ENCODE peak calls at places on chromosomes 3 and 15, in six cellular contexts. One of them, this sample, is unnamed.

GRCh38 chr15:64877435-64877834 is 34.3 kb upstream of the ANKDD1A start:
- DNase-seq in breast epithelium: no peak
- DNase-seq in left lung: peak
- DNase-seq in H1: no peak
- DNase-seq in pancreas: peak
- DNase-seq in hepatocyte: no peak
- DNase-seq in this sample: no peak

GRCh38 chr3:82824491-82824890 is 1063.0 kb upstream of the GBE1 start:
- DNase-seq in hepatocyte: no peak
- DNase-seq in pancreas: no peak
- DNase-seq in H1: no peak
- DNase-seq in breast epithelium: no peak
- DNase-seq in left lung: no peak
- DNase-seq in this sample: no peak

GRCh38 chr15:93072011-93072410 is 17.0 kb downstream of the RGMA start:
- DNase-seq in H1: no peak
- DNase-seq in hepatocyte: no peak
- DNase-seq in pancreas: no peak
- DNase-seq in breast epithelium: no peak
- DNase-seq in left lung: no peak
- DNase-seq in this sample: no peak

GRCh38 chr15:31554261-31554660 is 227.6 kb downstream of the KLF13 start:
- DNase-seq in pancreas: no peak
- DNase-seq in H1: no peak
- DNase-seq in hepatocyte: no peak
- DNase-seq in breast epithelium: no peak
- DNase-seq in left lung: peak
- DNase-seq in this sample: no peak

GRCh38 chr3:149448331-149448831 is 26.1 kb upstream of the TM4SF4 start:
- DNase-seq in hepatocyte: no peak
- DNase-seq in left lung: no peak
- DNase-seq in breast epithelium: no peak
- DNase-seq in pancreas: no peak
- DNase-seq in H1: no peak
- DNase-seq in this sample: no peak

GRCh38 chr15:76176487-76177085 is 116.8 kb downstream of the TMEM266 start:
- DNase-seq in pancreas: no peak
- DNase-seq in breast epithelium: no peak
- DNase-seq in left lung: no peak
- DNase-seq in hepatocyte: no peak
- DNase-seq in H1: no peak
- DNase-seq in this sample: no peak

GRCh38 chr3:132004571-132004970 is 30.2 kb downstream of the CPNE4 start:
- DNase-seq in hepatocyte: no peak
- DNase-seq in pancreas: no peak
- DNase-seq in H1: no peak
- DNase-seq in left lung: no peak
- DNase-seq in breast epithelium: no peak
- DNase-seq in this sample: no peak

GRCh38 chr3:10321630-10322354 is 880 bp upstream of the SEC13 start:
- DNase-seq in H1: no peak
- DNase-seq in left lung: no peak
- DNase-seq in pancreas: no peak
- DNase-seq in hepatocyte: no peak
- DNase-seq in breast epithelium: no peak
- DNase-seq in this sample: no peak

GRCh38 chr3:185631108-185631507 is 45.0 kb downstream of the SENP2 start:
- DNase-seq in H1: no peak
- DNase-seq in breast epithelium: no peak
- DNase-seq in hepatocyte: no peak
- DNase-seq in left lung: no peak
- DNase-seq in pancreas: no peak
- DNase-seq in this sample: no peak

GRCh38 chr3:184018424-184018973 is 815 bp upstream of the ABCC5 start:
- DNase-seq in H1: no peak
- DNase-seq in left lung: no peak
- DNase-seq in pancreas: no peak
- DNase-seq in hepatocyte: no peak
- DNase-seq in breast epithelium: no peak
- DNase-seq in this sample: no peak

GRCh38 chr3:140931801-140932200 is 9.8 kb upstream of the SLC25A36 start:
- DNase-seq in pancreas: no peak
- DNase-seq in H1: no peak
- DNase-seq in breast epithelium: no peak
- DNase-seq in hepatocyte: no peak
- DNase-seq in left lung: no peak
- DNase-seq in this sample: no peak

GRCh38 chr3:146974001-146974400 is 368.9 kb upstream of the PLSCR5 start:
- DNase-seq in left lung: no peak
- DNase-seq in breast epithelium: no peak
- DNase-seq in H1: no peak
- DNase-seq in hepatocyte: no peak
- DNase-seq in pancreas: no peak
- DNase-seq in this sample: no peak

GRCh38 chr15:56524915-56525314 is 60.0 kb upstream of the MNS1 start:
- DNase-seq in left lung: no peak
- DNase-seq in H1: no peak
- DNase-seq in pancreas: no peak
- DNase-seq in hepatocyte: no peak
- DNase-seq in breast epithelium: no peak
- DNase-seq in this sample: no peak

GRCh38 chr3:129224984-129225393 is 24.4 kb upstream of the COPG1 start:
- DNase-seq in hepatocyte: peak
- DNase-seq in pancreas: peak
- DNase-seq in H1: no peak
- DNase-seq in breast epithelium: peak
- DNase-seq in left lung: peak
- DNase-seq in this sample: no peak

GRCh38 chr3:132785292-132785691 is 63.1 kb upstream of the NPHP3 start:
- DNase-seq in pancreas: no peak
- DNase-seq in breast epithelium: no peak
- DNase-seq in H1: no peak
- DNase-seq in hepatocyte: no peak
- DNase-seq in left lung: no peak
- DNase-seq in this sample: no peak

GRCh38 chr3:48558446-48559134 is 2.0 kb upstream of the PFKFB4 start:
- DNase-seq in hepatocyte: no peak
- DNase-seq in breast epithelium: no peak
- DNase-seq in pancreas: no peak
- DNase-seq in H1: no peak
- DNase-seq in left lung: peak
- DNase-seq in this sample: no peak

GRCh38 chr3:88661433-88661824 is 446.0 kb upstream of the EPHA3 start:
- DNase-seq in pancreas: no peak
- DNase-seq in H1: no peak
- DNase-seq in hepatocyte: no peak
- DNase-seq in left lung: no peak
- DNase-seq in breast epithelium: no peak
- DNase-seq in this sample: no peak

GRCh38 chr15:40338041-40338657 is 2.6 kb downstream of the CCDC9B start:
- DNase-seq in left lung: peak
- DNase-seq in pancreas: peak
- DNase-seq in hepatocyte: peak
- DNase-seq in breast epithelium: no peak
- DNase-seq in H1: peak
- DNase-seq in this sample: no peak

GRCh38 chr15:40372966-40373365 is 9.6 kb upstream of the KNSTRN start:
- DNase-seq in left lung: no peak
- DNase-seq in H1: no peak
- DNase-seq in breast epithelium: no peak
- DNase-seq in pancreas: no peak
- DNase-seq in hepatocyte: no peak
- DNase-seq in this sample: no peak

GRCh38 chr15:39433351-39433750 is 147.5 kb upstream of the THBS1 start:
- DNase-seq in hepatocyte: no peak
- DNase-seq in left lung: no peak
- DNase-seq in pancreas: no peak
- DNase-seq in breast epithelium: no peak
- DNase-seq in H1: no peak
- DNase-seq in this sample: no peak

GRCh38 chr15:55774113-55774970 is 31.4 kb upstream of the PRTG start:
- DNase-seq in H1: peak
- DNase-seq in breast epithelium: no peak
- DNase-seq in hepatocyte: peak
- DNase-seq in pancreas: peak
- DNase-seq in left lung: no peak
- DNase-seq in this sample: no peak

GRCh38 chr3:123634149-123635051 is 49.5 kb upstream of the HACD2 start:
- DNase-seq in hepatocyte: no peak
- DNase-seq in pancreas: no peak
- DNase-seq in breast epithelium: no peak
- DNase-seq in left lung: no peak
- DNase-seq in H1: no peak
- DNase-seq in this sample: no peak

GRCh38 chr3:71581981-71582611 is 1.4 kb downstream of the FOXP1 start:
- DNase-seq in left lung: peak
- DNase-seq in breast epithelium: peak
- DNase-seq in H1: peak
- DNase-seq in hepatocyte: peak
- DNase-seq in pancreas: peak
- DNase-seq in this sample: peak

GRCh38 chr3:16374047-16375019 is 109.3 kb downstream of the OXNAD1 start:
- DNase-seq in left lung: peak
- DNase-seq in hepatocyte: no peak
- DNase-seq in pancreas: no peak
- DNase-seq in breast epithelium: no peak
- DNase-seq in H1: no peak
- DNase-seq in this sample: no peak

GRCh38 chr3:169772530-169772950 is 656 bp upstream of the MYNN start:
- DNase-seq in breast epithelium: peak
- DNase-seq in left lung: peak
- DNase-seq in H1: no peak
- DNase-seq in pancreas: peak
- DNase-seq in hepatocyte: peak
- DNase-seq in this sample: no peak

GRCh38 chr3:170517251-170517945 is 68.5 kb downstream of the SLC7A14 start:
- DNase-seq in left lung: no peak
- DNase-seq in breast epithelium: no peak
- DNase-seq in H1: no peak
- DNase-seq in pancreas: no peak
- DNase-seq in hepatocyte: no peak
- DNase-seq in this sample: no peak

GRCh38 chr15:68441045-68441743 is 9.2 kb upstream of the ITGA11 start:
- DNase-seq in H1: peak
- DNase-seq in breast epithelium: no peak
- DNase-seq in pancreas: no peak
- DNase-seq in left lung: no peak
- DNase-seq in hepatocyte: no peak
- DNase-seq in this sample: no peak

GRCh38 chr15:59548501-59549230 is 62.9 kb upstream of the GCNT3 start:
- DNase-seq in H1: no peak
- DNase-seq in pancreas: no peak
- DNase-seq in breast epithelium: no peak
- DNase-seq in hepatocyte: no peak
- DNase-seq in left lung: no peak
- DNase-seq in this sample: no peak

GRCh38 chr3:15007681-15008141 is 57.4 kb downstream of the MRPS25 start:
- DNase-seq in hepatocyte: no peak
- DNase-seq in breast epithelium: no peak
- DNase-seq in H1: no peak
- DNase-seq in left lung: no peak
- DNase-seq in pancreas: no peak
- DNase-seq in this sample: no peak

DNA sequence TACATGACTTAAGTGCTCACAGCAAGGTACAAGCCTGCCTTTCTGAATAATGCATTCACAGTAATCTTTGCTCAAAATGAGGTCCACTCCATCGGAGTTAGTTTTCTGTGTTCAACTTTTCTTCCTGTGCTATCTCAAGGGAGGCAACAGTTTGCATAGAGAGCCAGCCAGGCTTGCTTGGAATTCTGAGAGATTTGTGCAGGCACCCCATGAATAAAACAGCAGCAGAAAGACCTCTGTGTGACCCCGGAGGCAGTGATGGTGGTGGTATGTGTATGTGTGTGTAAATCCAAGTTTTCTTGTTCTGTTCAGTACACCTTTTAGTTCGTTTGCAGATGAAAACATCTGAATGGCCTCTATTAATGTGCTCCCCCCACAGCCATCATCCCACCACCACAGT is 124.0 kb downstream of the ADAMTS9 start:
- DNase-seq in breast epithelium: no peak
- DNase-seq in H1: no peak
- DNase-seq in left lung: no peak
- DNase-seq in hepatocyte: no peak
- DNase-seq in pancreas: no peak
- DNase-seq in this sample: no peak
- TF ChIP-seq CTCF in breast epithelium: no peak
- TF ChIP-seq CTCF in H1: no peak
- TF ChIP-seq CTCF in left lung: no peak
- TF ChIP-seq CTCF in hepatocyte: no peak
- TF ChIP-seq CTCF in pancreas: no peak
- TF ChIP-seq CTCF in this sample: no peak

GRCh38 chr3:194031867-194032635 is 103.9 kb upstream of the HES1 start:
- DNase-seq in pancreas: no peak
- DNase-seq in hepatocyte: no peak
- DNase-seq in left lung: no peak
- DNase-seq in breast epithelium: no peak
- DNase-seq in H1: no peak
- DNase-seq in this sample: no peak

GRCh38 chr3:194030372-194030771 is 105.6 kb upstream of the HES1 start:
- DNase-seq in breast epithelium: no peak
- DNase-seq in H1: no peak
- DNase-seq in hepatocyte: no peak
- DNase-seq in left lung: no peak
- DNase-seq in pancreas: peak
- DNase-seq in this sample: no peak

GRCh38 chr3:194031349-194031748 is 104.6 kb upstream of the HES1 start:
- DNase-seq in pancreas: no peak
- DNase-seq in breast epithelium: no peak
- DNase-seq in left lung: no peak
- DNase-seq in H1: no peak
- DNase-seq in hepatocyte: no peak
- DNase-seq in this sample: no peak

GRCh38 chr3:194028434-194029004 is 107.4 kb upstream of the HES1 start:
- DNase-seq in pancreas: no peak
- DNase-seq in H1: no peak
- DNase-seq in hepatocyte: no peak
- DNase-seq in breast epithelium: no peak
- DNase-seq in left lung: no peak
- DNase-seq in this sample: no peak

GRCh38 chr3:194029846-194030245 is 106.1 kb upstream of the HES1 start:
- DNase-seq in left lung: no peak
- DNase-seq in pancreas: no peak
- DNase-seq in hepatocyte: no peak
- DNase-seq in breast epithelium: no peak
- DNase-seq in H1: no peak
- DNase-seq in this sample: no peak
- TF ChIP-seq CTCF in left lung: no peak
- TF ChIP-seq CTCF in pancreas: no peak
- TF ChIP-seq CTCF in hepatocyte: no peak
- TF ChIP-seq CTCF in breast epithelium: no peak
- TF ChIP-seq CTCF in H1: no peak
- TF ChIP-seq CTCF in this sample: no peak

GRCh38 chr3:52056968-52057805 is 816 bp upstream of the DUSP7 start:
- DNase-seq in H1: peak
- DNase-seq in breast epithelium: peak
- DNase-seq in left lung: peak
- DNase-seq in pancreas: peak
- DNase-seq in hepatocyte: peak
- DNase-seq in this sample: peak
- TF ChIP-seq CTCF in H1: no peak
- TF ChIP-seq CTCF in breast epithelium: no peak
- TF ChIP-seq CTCF in left lung: peak
- TF ChIP-seq CTCF in pancreas: no peak
- TF ChIP-seq CTCF in hepatocyte: no peak
- TF ChIP-seq CTCF in this sample: peak

GRCh38 chr3:188000361-188000861 is 153.5 kb upstream of the LPP start:
- DNase-seq in breast epithelium: no peak
- DNase-seq in hepatocyte: no peak
- DNase-seq in H1: no peak
- DNase-seq in left lung: no peak
- DNase-seq in pancreas: peak
- DNase-seq in this sample: no peak
- TF ChIP-seq CTCF in breast epithelium: no peak
- TF ChIP-seq CTCF in hepatocyte: no peak
- TF ChIP-seq CTCF in H1: no peak
- TF ChIP-seq CTCF in left lung: no peak
- TF ChIP-seq CTCF in pancreas: no peak
- TF ChIP-seq CTCF in this sample: no peak

This sample was measured in chondrocyte.